ENCODE peak calls at places on chromosome 7, in six cellular contexts. L is transverse colon, X is dermis microvascular lymphatic vessel endothelial cell, D is lung microvascular endothelial cell, N is Calu3, H is colonic mucosa. E is an unnamed sample.

GRCh38 chr7:105654994-105655900 is 74.0 kb upstream of the EFCAB10 start:
- DNase-seq in L (peak; percentile 49), X (peak; percentile 50), D (peak; percentile 24), N (no peak), H (no peak), E (no peak)

GRCh38 chr7:151790826-151791379 is 86.0 kb downstream of the PRKAG2 start:
- DNase-seq in L (no peak), X (no peak), D (no peak), N (no peak), H (no peak), E (no peak)

GRCh38 chr7:81013036-81013435 is 94.2 kb upstream of the SEMA3C start:
- DNase-seq in L (no peak), X (no peak), D (no peak), N (no peak), H (no peak), E (no peak)

GRCh38 chr7:31948041-31948440 is 122.2 kb downstream of the PDE1C start:
- DNase-seq in L (no peak), X (no peak), D (no peak), N (peak; percentile 44), H (no peak), E (no peak)

GRCh38 chr7:155447603-155448002 is 10.3 kb upstream of the EN2 start:
- DNase-seq in L (no peak), X (no peak), D (no peak), N (no peak), H (no peak), E (no peak)

GRCh38 chr7:107501593-107501992 is 31.7 kb downstream of the GPR22 start:
- DNase-seq in L (peak; percentile 23), X (peak; percentile 65), D (peak; percentile 75), N (peak; percentile 9), H (peak; percentile 32), E (peak; percentile 22)

GRCh38 chr7:36096460-36097095 is 56.5 kb upstream of the EEPD1 start:
- DNase-seq in L (no peak), X (peak; percentile 17), D (peak; percentile 28), N (no peak), H (no peak), E (no peak)

GRCh38 chr7:12623885-12624498 is 53.5 kb downstream of the SCIN start:
- DNase-seq in L (no peak), X (peak; percentile 22), D (peak; percentile 36), N (no peak), H (no peak), E (no peak)

GRCh38 chr7:2717293-2717904 is 29.4 kb downstream of the AMZ1 start:
- DNase-seq in L (peak; percentile 77), X (peak; percentile 54), D (peak; percentile 48), N (no peak), H (peak; percentile 83), E (no peak)

GRCh38 chr7:155788616-155789000 is 23.7 kb downstream of the SHH start:
- DNase-seq in L (no peak), X (no peak), D (no peak), N (no peak), H (no peak), E (no peak)

GRCh38 chr7:8232999-8233847 is 28.7 kb downstream of the ICA1 start:
- DNase-seq in L (no peak), X (no peak), D (no peak), N (no peak), H (no peak), E (no peak)

GRCh38 chr7:92137531-92137930 is 3.3 kb upstream of the CYP51A1 start:
- DNase-seq in L (no peak), X (no peak), D (no peak), N (no peak), H (no peak), E (no peak)

GRCh38 chr7:25862254-25862992 is 289.6 kb upstream of the NFE2L3 start:
- DNase-seq in L (peak; percentile 99), X (peak; percentile 99), D (peak; percentile 98), N (peak; percentile 100), H (peak; percentile 99), E (peak; percentile 87)

GRCh38 chr7:115097175-115097671 is 175.3 kb downstream of the MDFIC start:
- DNase-seq in L (no peak), X (peak; percentile 72), D (peak; percentile 43), N (peak; percentile 5), H (no peak), E (no peak)

GRCh38 chr7:2928256-2928612 is 84.1 kb upstream of the GNA12 start:
- DNase-seq in L (no peak), X (no peak), D (no peak), N (no peak), H (no peak), E (no peak)

GRCh38 chr7:106603300-106603699 is 57.7 kb downstream of the CCDC71L start:
- DNase-seq in L (no peak), X (no peak), D (no peak), N (no peak), H (no peak), E (no peak)

GRCh38 chr7:98771519-98772241 is 98.1 kb downstream of the TMEM130 start:
- DNase-seq in L (peak; percentile 29), X (no peak), D (no peak), N (no peak), H (peak; percentile 30), E (no peak)

GRCh38 chr7:43244782-43245181 is 132.3 kb downstream of the HECW1 start:
- DNase-seq in L (no peak), X (no peak), D (no peak), N (no peak), H (no peak), E (no peak)

GRCh38 chr7:107628461-107629064 is 32.1 kb upstream of the SLC26A4 start:
- DNase-seq in L (no peak), X (no peak), D (no peak), N (no peak), H (no peak), E (no peak)

GRCh38 chr7:27156901-27157716 is 634 bp upstream of the HOXA7 start:
- DNase-seq in L (peak; percentile 22), X (peak; percentile 12), D (no peak), N (no peak), H (no peak), E (no peak)

GRCh38 chr7:131111081-131111576 is 216.5 kb upstream of the MKLN1 start:
- DNase-seq in L (peak; percentile 15), X (peak; percentile 86), D (peak; percentile 84), N (peak; percentile 27), H (peak; percentile 24), E (peak; percentile 90)

GRCh38 chr7:42902361-42902760 is 9.5 kb downstream of the C7orf25 start:
- DNase-seq in L (no peak), X (no peak), D (no peak), N (no peak), H (no peak), E (no peak)

GRCh38 chr7:95396136-95397032 is at the start of gene PON3:
- DNase-seq in L (peak; percentile 48), X (peak; percentile 4), D (no peak), N (peak; percentile 58), H (peak; percentile 65), E (no peak)